ENCODE peak calls at places on chromosome 21, in nine cellular contexts. One of them, this sample, is unnamed. For H3K9me3, the result is how much of the 10 kb centered on the place peaks cover.

GRCh38 chr21:17725339-17725738 is 93.8 kb downstream of the C21orf91 start:
- DNase-seq in tibial nerve: no peak
- DNase-seq in CD8-positive, alpha-beta memory T cell: no peak
- DNase-seq in body of pancreas: no peak
- DNase-seq in Caco-2: no peak
- DNase-seq in mucosa of descending colon: no peak
- DNase-seq in adrenal gland: no peak
- DNase-seq in heart right ventricle: no peak
- DNase-seq in right atrium auricular region: no peak
- DNase-seq in this sample: no peak

GRCh38 chr21:20811702-20812101 is 186.5 kb upstream of the NCAM2 start:
- DNase-seq in heart right ventricle: no peak
- DNase-seq in right atrium auricular region: no peak
- DNase-seq in mucosa of descending colon: no peak
- DNase-seq in adrenal gland: no peak
- DNase-seq in body of pancreas: no peak
- DNase-seq in CD8-positive, alpha-beta memory T cell: no peak
- DNase-seq in Caco-2: no peak
- DNase-seq in tibial nerve: no peak
- DNase-seq in this sample: no peak

GRCh38 chr21:26165331-26165730 is 5.2 kb downstream of the APP start:
- DNase-seq in right atrium auricular region: no peak
- DNase-seq in heart right ventricle: no peak
- DNase-seq in tibial nerve: no peak
- DNase-seq in body of pancreas: no peak
- DNase-seq in mucosa of descending colon: no peak
- DNase-seq in Caco-2: no peak
- DNase-seq in adrenal gland: no peak
- DNase-seq in CD8-positive, alpha-beta memory T cell: no peak
- DNase-seq in this sample: no peak

GRCh38 chr21:14734191-14734590 is 188.1 kb upstream of the SAMSN1 start:
- DNase-seq in mucosa of descending colon: no peak
- DNase-seq in body of pancreas: no peak
- DNase-seq in Caco-2: no peak
- DNase-seq in adrenal gland: no peak
- DNase-seq in tibial nerve: no peak
- DNase-seq in heart right ventricle: no peak
- DNase-seq in CD8-positive, alpha-beta memory T cell: no peak
- DNase-seq in right atrium auricular region: no peak
- DNase-seq in this sample: no peak

GRCh38 chr21:37225440-37225839 is 41.7 kb downstream of the VPS26C start:
- DNase-seq in body of pancreas: no peak
- DNase-seq in adrenal gland: no peak
- DNase-seq in heart right ventricle: no peak
- DNase-seq in tibial nerve: no peak
- DNase-seq in CD8-positive, alpha-beta memory T cell: peak
- DNase-seq in mucosa of descending colon: no peak
- DNase-seq in right atrium auricular region: peak
- DNase-seq in Caco-2: no peak
- DNase-seq in this sample: peak

GRCh38 chr21:46317710-46318463 is 5.8 kb downstream of the C21orf58 start:
- DNase-seq in right atrium auricular region: no peak
- DNase-seq in tibial nerve: no peak
- DNase-seq in heart right ventricle: peak
- DNase-seq in CD8-positive, alpha-beta memory T cell: no peak
- DNase-seq in body of pancreas: no peak
- DNase-seq in mucosa of descending colon: peak
- DNase-seq in adrenal gland: no peak
- DNase-seq in Caco-2: no peak
- DNase-seq in this sample: no peak

GRCh38 chr21:45299864-45300785 is 12.4 kb upstream of the POFUT2 start:
- DNase-seq in right atrium auricular region: no peak
- DNase-seq in heart right ventricle: no peak
- DNase-seq in tibial nerve: peak
- DNase-seq in adrenal gland: no peak
- DNase-seq in Caco-2: no peak
- DNase-seq in mucosa of descending colon: peak
- DNase-seq in CD8-positive, alpha-beta memory T cell: no peak
- DNase-seq in body of pancreas: peak
- DNase-seq in this sample: no peak

GRCh38 chr21:41614456-41615010 is 106.6 kb upstream of the TMPRSS2 start:
- DNase-seq in adrenal gland: no peak
- DNase-seq in body of pancreas: no peak
- DNase-seq in tibial nerve: no peak
- DNase-seq in heart right ventricle: no peak
- DNase-seq in mucosa of descending colon: peak
- DNase-seq in right atrium auricular region: no peak
- DNase-seq in CD8-positive, alpha-beta memory T cell: no peak
- DNase-seq in Caco-2: no peak
- DNase-seq in this sample: no peak

GRCh38 chr21:45886610-45887026 is 95.0 kb upstream of the COL6A1 start:
- DNase-seq in adrenal gland: no peak
- DNase-seq in CD8-positive, alpha-beta memory T cell: peak
- DNase-seq in body of pancreas: no peak
- DNase-seq in Caco-2: no peak
- DNase-seq in right atrium auricular region: no peak
- DNase-seq in tibial nerve: no peak
- DNase-seq in mucosa of descending colon: no peak
- DNase-seq in heart right ventricle: no peak
- DNase-seq in this sample: peak

GRCh38 chr21:14452031-14452778 is 69.3 kb upstream of the HSPA13 start:
- DNase-seq in adrenal gland: no peak
- DNase-seq in tibial nerve: no peak
- DNase-seq in heart right ventricle: no peak
- DNase-seq in body of pancreas: no peak
- DNase-seq in CD8-positive, alpha-beta memory T cell: no peak
- DNase-seq in Caco-2: no peak
- DNase-seq in mucosa of descending colon: no peak
- DNase-seq in right atrium auricular region: no peak
- DNase-seq in this sample: no peak

GRCh38 chr21:18832950-18833349 is 429.4 kb upstream of the TMPRSS15 start:
- DNase-seq in CD8-positive, alpha-beta memory T cell: no peak
- DNase-seq in mucosa of descending colon: no peak
- DNase-seq in tibial nerve: no peak
- DNase-seq in Caco-2: peak
- DNase-seq in right atrium auricular region: no peak
- DNase-seq in body of pancreas: no peak
- DNase-seq in adrenal gland: no peak
- DNase-seq in heart right ventricle: no peak
- DNase-seq in this sample: no peak

GRCh38 chr21:35478096-35479080 is 429.3 kb upstream of the RUNX1 start:
- DNase-seq in right atrium auricular region: no peak
- DNase-seq in mucosa of descending colon: no peak
- DNase-seq in adrenal gland: no peak
- DNase-seq in tibial nerve: no peak
- DNase-seq in body of pancreas: no peak
- DNase-seq in heart right ventricle: no peak
- DNase-seq in CD8-positive, alpha-beta memory T cell: no peak
- DNase-seq in Caco-2: no peak
- DNase-seq in this sample: no peak

GRCh38 chr21:45550552-45551210 is 8.4 kb upstream of the SLC19A1 start:
- DNase-seq in heart right ventricle: no peak
- DNase-seq in CD8-positive, alpha-beta memory T cell: no peak
- DNase-seq in right atrium auricular region: no peak
- DNase-seq in adrenal gland: no peak
- DNase-seq in body of pancreas: no peak
- DNase-seq in mucosa of descending colon: no peak
- DNase-seq in tibial nerve: no peak
- DNase-seq in Caco-2: no peak
- DNase-seq in this sample: no peak

GRCh38 chr21:28540514-28540913 is 452.2 kb downstream of the LTN1 start:
- DNase-seq in CD8-positive, alpha-beta memory T cell: no peak
- DNase-seq in body of pancreas: no peak
- DNase-seq in adrenal gland: no peak
- DNase-seq in tibial nerve: no peak
- DNase-seq in Caco-2: no peak
- DNase-seq in mucosa of descending colon: no peak
- DNase-seq in heart right ventricle: no peak
- DNase-seq in right atrium auricular region: no peak
- DNase-seq in this sample: no peak

GRCh38 chr21:39006653-39007417 is 176.4 kb downstream of the PSMG1 start:
- DNase-seq in CD8-positive, alpha-beta memory T cell: no peak
- DNase-seq in adrenal gland: no peak
- DNase-seq in Caco-2: no peak
- DNase-seq in tibial nerve: peak
- DNase-seq in body of pancreas: no peak
- DNase-seq in right atrium auricular region: peak
- DNase-seq in mucosa of descending colon: peak
- DNase-seq in heart right ventricle: peak
- DNase-seq in this sample: no peak

GRCh38 chr21:46545363-46545762 is 59.5 kb downstream of the S100B start:
- DNase-seq in mucosa of descending colon: no peak
- DNase-seq in tibial nerve: no peak
- DNase-seq in body of pancreas: no peak
- DNase-seq in CD8-positive, alpha-beta memory T cell: no peak
- DNase-seq in right atrium auricular region: no peak
- DNase-seq in heart right ventricle: no peak
- DNase-seq in adrenal gland: no peak
- DNase-seq in Caco-2: no peak
- DNase-seq in this sample: no peak

GRCh38 chr21:43367296-43367695 is 59.6 kb downstream of the SIK1 start:
- DNase-seq in Caco-2: no peak
- DNase-seq in body of pancreas: no peak
- DNase-seq in heart right ventricle: no peak
- DNase-seq in adrenal gland: no peak
- DNase-seq in right atrium auricular region: no peak
- DNase-seq in CD8-positive, alpha-beta memory T cell: no peak
- DNase-seq in mucosa of descending colon: no peak
- DNase-seq in tibial nerve: no peak
- DNase-seq in this sample: no peak

GRCh38 chr21:38486221-38486620 is 12.1 kb downstream of the ERG start:
- DNase-seq in body of pancreas: no peak
- DNase-seq in tibial nerve: no peak
- DNase-seq in CD8-positive, alpha-beta memory T cell: no peak
- DNase-seq in mucosa of descending colon: no peak
- DNase-seq in adrenal gland: no peak
- DNase-seq in Caco-2: no peak
- DNase-seq in heart right ventricle: no peak
- DNase-seq in right atrium auricular region: no peak
- DNase-seq in this sample: no peak

GRCh38 chr21:35303085-35303484 is 254.0 kb upstream of the RUNX1 start:
- DNase-seq in tibial nerve: no peak
- DNase-seq in CD8-positive, alpha-beta memory T cell: no peak
- DNase-seq in mucosa of descending colon: no peak
- DNase-seq in right atrium auricular region: no peak
- DNase-seq in body of pancreas: no peak
- DNase-seq in Caco-2: no peak
- DNase-seq in heart right ventricle: no peak
- DNase-seq in adrenal gland: no peak
- DNase-seq in this sample: no peak

GRCh38 chr21:46459356-46460112 is 843 bp downstream of the DIP2A start:
- DNase-seq in CD8-positive, alpha-beta memory T cell: peak
- DNase-seq in adrenal gland: peak
- DNase-seq in heart right ventricle: peak
- DNase-seq in body of pancreas: peak
- DNase-seq in Caco-2: peak
- DNase-seq in tibial nerve: peak
- DNase-seq in mucosa of descending colon: peak
- DNase-seq in right atrium auricular region: peak
- DNase-seq in this sample: no peak

GRCh38 chr21:35424122-35424521 is 375.0 kb upstream of the RUNX1 start:
- DNase-seq in adrenal gland: no peak
- DNase-seq in CD8-positive, alpha-beta memory T cell: no peak
- DNase-seq in mucosa of descending colon: no peak
- DNase-seq in right atrium auricular region: no peak
- DNase-seq in body of pancreas: no peak
- DNase-seq in tibial nerve: no peak
- DNase-seq in heart right ventricle: no peak
- DNase-seq in Caco-2: no peak
- DNase-seq in this sample: no peak

GRCh38 chr21:10418649-10419048 is 102.7 kb upstream of the TPTE start:
- DNase-seq in Caco-2: no peak
- DNase-seq in mucosa of descending colon: no peak
- DNase-seq in tibial nerve: no peak
- DNase-seq in CD8-positive, alpha-beta memory T cell: no peak
- DNase-seq in adrenal gland: no peak
- DNase-seq in body of pancreas: no peak
- DNase-seq in right atrium auricular region: no peak
- DNase-seq in heart right ventricle: no peak
- DNase-seq in this sample: no peak
- H3K9me3 ChIP-seq in Caco-2: under half
- H3K9me3 ChIP-seq in mucosa of descending colon: half or more
- H3K9me3 ChIP-seq in tibial nerve: under half
- H3K9me3 ChIP-seq in CD8-positive, alpha-beta memory T cell: under half
- H3K9me3 ChIP-seq in adrenal gland: under half
- H3K9me3 ChIP-seq in body of pancreas: under half
- H3K9me3 ChIP-seq in right atrium auricular region: under half
- H3K9me3 ChIP-seq in heart right ventricle: under half
- H3K9me3 ChIP-seq in this sample: under half

GRCh38 chr21:40155563-40155962 is 288.3 kb downstream of the PCP4 start:
- DNase-seq in CD8-positive, alpha-beta memory T cell: no peak
- DNase-seq in heart right ventricle: no peak
- DNase-seq in right atrium auricular region: no peak
- DNase-seq in Caco-2: no peak
- DNase-seq in mucosa of descending colon: no peak
- DNase-seq in body of pancreas: no peak
- DNase-seq in tibial nerve: no peak
- DNase-seq in adrenal gland: no peak
- DNase-seq in this sample: no peak
- H3K9me3 ChIP-seq in CD8-positive, alpha-beta memory T cell: under half
- H3K9me3 ChIP-seq in heart right ventricle: under half
- H3K9me3 ChIP-seq in right atrium auricular region: under half
- H3K9me3 ChIP-seq in Caco-2: under half
- H3K9me3 ChIP-seq in mucosa of descending colon: under half
- H3K9me3 ChIP-seq in body of pancreas: under half
- H3K9me3 ChIP-seq in tibial nerve: under half
- H3K9me3 ChIP-seq in adrenal gland: under half
- H3K9me3 ChIP-seq in this sample: under half

GRCh38 chr21:22725436-22725835 is 1727.2 kb downstream of the NCAM2 start:
- DNase-seq in right atrium auricular region: no peak
- DNase-seq in heart right ventricle: no peak
- DNase-seq in body of pancreas: no peak
- DNase-seq in adrenal gland: no peak
- DNase-seq in Caco-2: no peak
- DNase-seq in CD8-positive, alpha-beta memory T cell: no peak
- DNase-seq in mucosa of descending colon: no peak
- DNase-seq in tibial nerve: no peak
- DNase-seq in this sample: no peak

GRCh38 chr21:22728091-22728490 is 1729.9 kb downstream of the NCAM2 start:
- DNase-seq in adrenal gland: no peak
- DNase-seq in heart right ventricle: no peak
- DNase-seq in CD8-positive, alpha-beta memory T cell: no peak
- DNase-seq in mucosa of descending colon: no peak
- DNase-seq in body of pancreas: no peak
- DNase-seq in Caco-2: peak
- DNase-seq in right atrium auricular region: no peak
- DNase-seq in tibial nerve: no peak
- DNase-seq in this sample: no peak
- H3K9me3 ChIP-seq in adrenal gland: under half
- H3K9me3 ChIP-seq in heart right ventricle: under half
- H3K9me3 ChIP-seq in CD8-positive, alpha-beta memory T cell: under half
- H3K9me3 ChIP-seq in mucosa of descending colon: half or more
- H3K9me3 ChIP-seq in body of pancreas: under half
- H3K9me3 ChIP-seq in Caco-2: under half
- H3K9me3 ChIP-seq in right atrium auricular region: under half
- H3K9me3 ChIP-seq in tibial nerve: under half
- H3K9me3 ChIP-seq in this sample: under half

DNA sequence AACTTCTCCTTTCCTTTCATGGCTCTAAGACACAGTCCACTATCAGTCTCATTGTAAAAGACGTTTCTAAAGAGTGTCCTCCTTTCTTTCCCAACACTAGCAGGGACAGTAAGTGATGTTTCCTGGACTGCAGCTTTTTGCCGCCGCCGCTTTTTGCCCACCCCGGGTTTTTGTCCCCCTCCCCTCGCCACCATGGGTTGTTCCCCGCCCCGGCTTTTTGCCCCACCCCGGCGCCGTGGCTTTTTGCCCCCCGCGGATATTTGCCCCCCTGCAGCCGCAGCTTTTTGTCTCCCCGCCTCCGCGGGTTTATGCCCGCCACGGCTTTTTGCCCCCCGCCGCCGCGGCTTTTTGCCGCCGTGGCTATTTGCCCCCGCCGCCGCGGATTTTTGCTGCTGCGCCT is 95.2 kb downstream of the TPTE start:
- DNase-seq in body of pancreas: no peak
- DNase-seq in adrenal gland: no peak
- DNase-seq in tibial nerve: no peak
- DNase-seq in heart right ventricle: no peak
- DNase-seq in right atrium auricular region: no peak
- DNase-seq in CD8-positive, alpha-beta memory T cell: no peak
- DNase-seq in mucosa of descending colon: no peak
- DNase-seq in Caco-2: no peak
- DNase-seq in this sample: no peak
- H3K9me3 ChIP-seq in body of pancreas: under half
- H3K9me3 ChIP-seq in adrenal gland: under half
- H3K9me3 ChIP-seq in tibial nerve: under half
- H3K9me3 ChIP-seq in heart right ventricle: under half
- H3K9me3 ChIP-seq in right atrium auricular region: under half
- H3K9me3 ChIP-seq in CD8-positive, alpha-beta memory T cell: under half
- H3K9me3 ChIP-seq in mucosa of descending colon: half or more
- H3K9me3 ChIP-seq in Caco-2: under half
- H3K9me3 ChIP-seq in this sample: under half

This sample was measured in CD4-positive, alpha-beta T cell.